ENCODE peak calls at places on chromosome 7, in nine cellular contexts. A is NCI-H446, N is fibroblast of the conjunctiva, D is right cardiac atrium, W is colonic mucosa, U is ELR, J is COLO829, C is ureter, R is posterior cingulate gyrus. G is an unnamed sample.

GRCh38 chr7:43204081-43204480 is 91.6 kb downstream of the HECW1 start:
- DNase-seq in C (no peak), N (peak; percentile 61), R (no peak), J (no peak), W (no peak), U (peak; percentile 35), D (no peak), A (no peak), G (no peak)

GRCh38 chr7:47702096-47702495 is 120.2 kb upstream of the TNS3 start:
- DNase-seq in A (no peak), C (no peak), J (no peak), N (no peak), W (no peak), U (no peak), R (no peak), D (no peak), G (no peak)

GRCh38 chr7:94997547-94997946 is 90.2 kb downstream of the PPP1R9A start:
- DNase-seq in R (no peak), W (no peak), J (no peak), U (no peak), A (no peak), D (no peak), N (no peak), C (no peak), G (no peak)

GRCh38 chr7:132216847-132217246 is 359.4 kb downstream of the PLXNA4 start:
- DNase-seq in U (no peak), C (no peak), A (no peak), D (no peak), N (no peak), W (no peak), R (no peak), J (no peak), G (no peak)

GRCh38 chr7:99102809-99103690 is 40.9 kb downstream of the SMURF1 start:
- DNase-seq in J (no peak), A (no peak), D (no peak), R (no peak), C (no peak), W (no peak), U (peak; percentile 91), N (peak; percentile 47), G (no peak)

GRCh38 chr7:154928136-154929005 is 74.6 kb downstream of the PAXIP1 start:
- DNase-seq in R (no peak), D (no peak), W (peak; percentile 40), N (peak; percentile 88), J (peak; percentile 81), A (no peak), C (no peak), U (peak; percentile 85), G (peak; percentile 50)

GRCh38 chr7:101816499-101817030 is 861 bp upstream of the CUX1 start:
- DNase-seq in R (peak; percentile 85), J (no peak), W (peak; percentile 49), N (no peak), U (peak; percentile 55), A (no peak), D (peak; percentile 85), C (no peak), G (peak; percentile 63)

GRCh38 chr7:71286924-71287323 is 155.0 kb downstream of the GALNT17 start:
- DNase-seq in N (no peak), J (no peak), C (no peak), W (no peak), U (no peak), D (no peak), A (no peak), R (no peak), G (peak; percentile 90)

GRCh38 chr7:95549818-95550529 is 46.3 kb downstream of the PDK4 start:
- DNase-seq in C (peak; percentile 89), A (no peak), J (peak; percentile 84), N (peak; percentile 97), D (peak; percentile 96), R (peak; percentile 85), W (peak; percentile 81), U (peak; percentile 89), G (peak; percentile 96)

GRCh38 chr7:80508440-80508839 is 3.4 kb downstream of the GNAT3 start:
- DNase-seq in J (peak; percentile 28), R (no peak), W (no peak), N (no peak), A (no peak), U (peak; percentile 12), C (no peak), D (no peak), G (no peak)

G was measured in thyroid gland.